ENCODE peak calls at places on chromosome 19, in six cellular contexts. X is mesenchymal stem cell, A is ovary, O is Peyer's patch, N is adrenal gland, D is heart right ventricle. U is an unnamed sample.

GRCh38 chr19:10832659-10833296 is 3.2 kb downstream of the TMED1 start:
- DNase-seq in D (no peak), N (no peak), X (no peak), O (peak), A (no peak), U (no peak)

GRCh38 chr19:3509566-3509989 is 3.5 kb downstream of the FZR1 start:
- DNase-seq in D (no peak), A (peak), N (peak), O (no peak), X (peak), U (no peak)

GRCh38 chr19:10462557-10462956 is 40.6 kb downstream of the KEAP1 start:
- DNase-seq in D (no peak), O (no peak), N (no peak), A (no peak), X (no peak), U (no peak)

GRCh38 chr19:6088677-6089063 is 21.6 kb downstream of the RFX2 start:
- DNase-seq in D (no peak), O (no peak), N (no peak), A (no peak), X (peak), U (no peak)

GRCh38 chr19:27777726-27778125 is 1435.2 kb downstream of the UQCRFS1 start:
- DNase-seq in A (no peak), O (no peak), X (no peak), D (no peak), N (no peak), U (no peak)

GRCh38 chr19:33143897-33144405 is 12.0 kb downstream of the WDR88 start:
- DNase-seq in X (peak), D (peak), N (peak), O (peak), A (peak), U (no peak)

GRCh38 chr19:29098863-29099481 is 114.0 kb downstream of the UQCRFS1 start:
- DNase-seq in N (peak), A (peak), X (no peak), O (no peak), D (peak), U (no peak)

GRCh38 chr19:43759515-43759914 is 4.8 kb upstream of the SMG9 start:
- DNase-seq in N (peak), D (no peak), X (peak), O (no peak), A (no peak), U (no peak)

GRCh38 chr19:10390652-10391286 is 10.4 kb upstream of the TYK2 start:
- DNase-seq in O (peak), N (peak), X (peak), D (peak), A (peak), U (no peak)

GRCh38 chr19:18150776-18151624 is 2.0 kb upstream of the PIK3R2 start:
- DNase-seq in A (peak), O (no peak), X (no peak), D (no peak), N (no peak), U (no peak)

GRCh38 chr19:43420954-43421353 is 6.3 kb downstream of the TEX101 start:
- DNase-seq in A (no peak), N (no peak), O (no peak), D (no peak), X (no peak), U (no peak)

GRCh38 chr19:23916991-23917390 is 2.3 kb downstream of the ZNF726 start:
- DNase-seq in N (no peak), X (no peak), D (no peak), O (no peak), A (no peak), U (no peak)

GRCh38 chr19:3556978-3557460 is 367 bp downstream of the MFSD12 start:
- DNase-seq in A (peak), N (peak), D (no peak), X (peak), O (peak), U (no peak)

GRCh38 chr19:10346509-10346908 is 7.1 kb upstream of the ICAM3 start:
- DNase-seq in D (no peak), O (no peak), N (no peak), X (peak), A (no peak), U (no peak)

GRCh38 chr19:36420961-36421748 is 2.7 kb upstream of the ZFP82 start:
- DNase-seq in N (peak), D (peak), A (no peak), O (no peak), X (peak), U (no peak)

GRCh38 chr19:29662604-29663404 is 2.5 kb upstream of the PLEKHF1 start:
- DNase-seq in X (peak), N (peak), D (peak), O (no peak), A (peak), U (no peak)

GRCh38 chr19:15191982-15192381 is 8.8 kb downstream of the NOTCH3 start:
- DNase-seq in N (no peak), X (no peak), A (no peak), D (no peak), O (no peak), U (no peak)

GRCh38 chr19:46732966-46733692 is 12.7 kb upstream of the FKRP start:
- DNase-seq in N (peak), X (peak), A (no peak), O (peak), D (no peak), U (no peak)

GRCh38 chr19:1069009-1069779 is 2.2 kb downstream of the ARHGAP45 start:
- DNase-seq in D (peak), N (peak), O (no peak), A (peak), X (no peak), U (no peak)
- H3K27ac ChIP-seq in D (no peak), N (peak), O (peak), A (no peak), X (no peak), U (peak)

GRCh38 chr19:45166723-45167252 is 6.0 kb upstream of the NKPD1 start:
- DNase-seq in N (no peak), X (no peak), A (no peak), O (no peak), D (no peak), U (no peak)
- H3K27ac ChIP-seq in N (no peak), X (no peak), A (no peak), O (no peak), D (no peak), U (no peak)

GRCh38 chr19:8532170-8532569 is 18.2 kb upstream of the ZNF414 start:
- DNase-seq in A (no peak), N (no peak), D (no peak), X (no peak), O (no peak), U (no peak)
- H3K27ac ChIP-seq in A (no peak), N (no peak), D (no peak), X (no peak), O (no peak), U (no peak)

GRCh38 chr19:31149306-31149975 is 199.8 kb downstream of the TSHZ3 start:
- DNase-seq in D (no peak), X (no peak), O (no peak), A (no peak), N (no peak), U (no peak)
- H3K27ac ChIP-seq in D (no peak), X (no peak), O (no peak), A (no peak), N (no peak), U (no peak)

GRCh38 chr19:790971-791604 is 6.2 kb upstream of the PTBP1 start:
- DNase-seq in X (no peak), A (no peak), O (no peak), N (no peak), D (no peak), U (no peak)
- H3K27ac ChIP-seq in X (no peak), A (no peak), O (no peak), N (no peak), D (no peak), U (no peak)

U was measured in esophagus squamous epithelium.